ENCODE peak calls at places on chromosomes 4 and X, in nine cellular contexts. O, C, W, E, I, V, U, L and S are unnamed samples.

GRCh38 chr4:101020956-101021355 is 326.4 kb downstream of the PPP3CA start:
- DNase-seq in E (peak), O (peak), V (no peak), W (no peak), C (no peak), U (no peak), I (peak), L (no peak), S (no peak)

GRCh38 chrX:70436380-70436779 is 8.3 kb upstream of the DLG3 start:
- DNase-seq in U (no peak), W (no peak), I (peak), E (no peak), O (no peak), L (no peak), V (peak), C (no peak), S (peak)

GRCh38 chr4:54092800-54093608 is 7.0 kb upstream of the GSX2 start:
- DNase-seq in L (no peak), C (no peak), E (no peak), U (no peak), O (no peak), V (peak), W (no peak), I (no peak), S (no peak)

GRCh38 chrX:29044802-29045201 is 457.6 kb downstream of the IL1RAPL1 start:
- DNase-seq in I (no peak), C (no peak), U (no peak), E (no peak), L (no peak), V (no peak), O (peak), W (peak), S (no peak)

GRCh38 chrX:129823523-129823922 is 20.2 kb downstream of the ZDHHC9 start:
- DNase-seq in C (no peak), U (no peak), E (peak), I (peak), O (no peak), W (no peak), L (no peak), V (no peak), S (no peak)

GRCh38 chrX:105375816-105376215 is 155.3 kb upstream of the TEX13A start:
- DNase-seq in I (no peak), V (no peak), C (no peak), U (no peak), E (no peak), W (no peak), L (peak), O (peak), S (no peak)

GRCh38 chrX:47030339-47030738 is 47.9 kb upstream of the RGN start:
- DNase-seq in O (peak), I (peak), U (peak), V (peak), C (peak), W (peak), L (peak), E (peak), S (peak)

GRCh38 chr4:174398728-174399127 is 115.0 kb downstream of the CEP44 start:
- DNase-seq in U (no peak), W (no peak), V (no peak), I (no peak), L (peak), O (peak), C (no peak), E (no peak), S (no peak)

GRCh38 chr4:153198739-153199138 is 5.5 kb upstream of the TRIM2 start:
- DNase-seq in L (no peak), C (no peak), V (no peak), I (no peak), E (no peak), O (no peak), U (no peak), W (no peak), S (no peak)

GRCh38 chr4:16100833-16101232 is 17.0 kb upstream of the PROM1 start:
- DNase-seq in W (no peak), L (no peak), U (no peak), O (no peak), C (no peak), E (no peak), V (no peak), I (no peak), S (no peak)

GRCh38 chr4:2387829-2388228 is 30.6 kb downstream of the ZFYVE28 start:
- DNase-seq in V (no peak), W (no peak), L (no peak), C (no peak), U (no peak), O (no peak), E (no peak), I (no peak), S (no peak)

GRCh38 chrX:18426004-18426320 is 554 bp downstream of the CDKL5 start:
- DNase-seq in U (no peak), E (no peak), C (no peak), I (peak), O (no peak), L (no peak), W (no peak), V (no peak), S (no peak)

GRCh38 chr4:27048350-27049100 is 187.9 kb downstream of the STIM2 start:
- DNase-seq in O (peak), V (peak), I (peak), U (peak), L (peak), W (peak), E (no peak), C (no peak), S (peak)

GRCh38 chr4:153295131-153295755 is 49.2 kb upstream of the MND1 start:
- DNase-seq in V (no peak), L (no peak), I (no peak), O (peak), C (no peak), U (no peak), W (peak), E (no peak), S (no peak)

GRCh38 chr4:47913858-47914218 is 545 bp downstream of the NFXL1 start:
- DNase-seq in C (no peak), I (peak), L (no peak), E (peak), O (peak), W (peak), V (no peak), U (no peak), S (peak)